ENCODE peak calls at places on chromosomes 6 and 20, in nine cellular contexts. One of them, this sample, is unnamed.

GRCh38 chr6:1263039-1263849 is 48.7 kb upstream of the FOXQ1 start:
- DNase-seq in pancreas: no peak
- DNase-seq in stromal cell of bone marrow: no peak
- DNase-seq in NB4: peak; percentile 56
- DNase-seq in stimulated activated naive B cell treated with anti-CD40 and anti-IgM and Interleukin-4, amounts not matched to agents 10 μg/mL and 1 μg/mL and 100 μg/mL, for 72 hours: no peak
- DNase-seq in right cardiac atrium: no peak
- DNase-seq in kidney epithelial cell: no peak
- DNase-seq in activated CD8-positive, alpha-beta memory T cell treated with anti-CD3 and anti-CD28 coated beads, Interleukin-2, amount 50 U/mL, for 48 hours: no peak
- DNase-seq in NCI-H187: no peak
- DNase-seq in this sample: no peak

GRCh38 chr6:11437824-11438459 is 99.6 kb upstream of the TMEM170B start:
- DNase-seq in pancreas: no peak
- DNase-seq in stimulated activated naive B cell treated with anti-CD40 and anti-IgM and Interleukin-4, amounts not matched to agents 10 μg/mL and 1 μg/mL and 100 μg/mL, for 72 hours: no peak
- DNase-seq in NB4: no peak
- DNase-seq in activated CD8-positive, alpha-beta memory T cell treated with anti-CD3 and anti-CD28 coated beads, Interleukin-2, amount 50 U/mL, for 48 hours: no peak
- DNase-seq in kidney epithelial cell: no peak
- DNase-seq in NCI-H187: no peak
- DNase-seq in right cardiac atrium: no peak
- DNase-seq in stromal cell of bone marrow: no peak
- DNase-seq in this sample: no peak

GRCh38 chr20:4999788-5000187 is 1.5 kb downstream of the SLC23A2 start:
- DNase-seq in stimulated activated naive B cell treated with anti-CD40 and anti-IgM and Interleukin-4, amounts not matched to agents 10 μg/mL and 1 μg/mL and 100 μg/mL, for 72 hours: no peak
- DNase-seq in NB4: no peak
- DNase-seq in pancreas: no peak
- DNase-seq in kidney epithelial cell: no peak
- DNase-seq in stromal cell of bone marrow: no peak
- DNase-seq in activated CD8-positive, alpha-beta memory T cell treated with anti-CD3 and anti-CD28 coated beads, Interleukin-2, amount 50 U/mL, for 48 hours: no peak
- DNase-seq in NCI-H187: peak; percentile 70
- DNase-seq in right cardiac atrium: no peak
- DNase-seq in this sample: no peak

GRCh38 chr6:126539022-126539421 is 199.1 kb downstream of the CENPW start:
- DNase-seq in activated CD8-positive, alpha-beta memory T cell treated with anti-CD3 and anti-CD28 coated beads, Interleukin-2, amount 50 U/mL, for 48 hours: no peak
- DNase-seq in stromal cell of bone marrow: peak; percentile 73
- DNase-seq in kidney epithelial cell: peak; percentile 48
- DNase-seq in NB4: no peak
- DNase-seq in right cardiac atrium: no peak
- DNase-seq in stimulated activated naive B cell treated with anti-CD40 and anti-IgM and Interleukin-4, amounts not matched to agents 10 μg/mL and 1 μg/mL and 100 μg/mL, for 72 hours: no peak
- DNase-seq in pancreas: no peak
- DNase-seq in NCI-H187: no peak
- DNase-seq in this sample: no peak

GRCh38 chr20:41865938-41866337 is 247.8 kb upstream of the CHD6 start:
- DNase-seq in pancreas: no peak
- DNase-seq in kidney epithelial cell: no peak
- DNase-seq in right cardiac atrium: no peak
- DNase-seq in NB4: no peak
- DNase-seq in stimulated activated naive B cell treated with anti-CD40 and anti-IgM and Interleukin-4, amounts not matched to agents 10 μg/mL and 1 μg/mL and 100 μg/mL, for 72 hours: no peak
- DNase-seq in stromal cell of bone marrow: no peak
- DNase-seq in NCI-H187: no peak
- DNase-seq in activated CD8-positive, alpha-beta memory T cell treated with anti-CD3 and anti-CD28 coated beads, Interleukin-2, amount 50 U/mL, for 48 hours: no peak
- DNase-seq in this sample: no peak

GRCh38 chr6:21158873-21159272 is 434.7 kb upstream of the SOX4 start:
- DNase-seq in right cardiac atrium: no peak
- DNase-seq in stromal cell of bone marrow: no peak
- DNase-seq in pancreas: no peak
- DNase-seq in NB4: no peak
- DNase-seq in kidney epithelial cell: no peak
- DNase-seq in stimulated activated naive B cell treated with anti-CD40 and anti-IgM and Interleukin-4, amounts not matched to agents 10 μg/mL and 1 μg/mL and 100 μg/mL, for 72 hours: no peak
- DNase-seq in activated CD8-positive, alpha-beta memory T cell treated with anti-CD3 and anti-CD28 coated beads, Interleukin-2, amount 50 U/mL, for 48 hours: no peak
- DNase-seq in NCI-H187: no peak
- DNase-seq in this sample: no peak

GRCh38 chr20:11195899-11196558 is 522.2 kb upstream of the JAG1 start:
- DNase-seq in NB4: no peak
- DNase-seq in pancreas: no peak
- DNase-seq in right cardiac atrium: no peak
- DNase-seq in kidney epithelial cell: peak; percentile 61
- DNase-seq in activated CD8-positive, alpha-beta memory T cell treated with anti-CD3 and anti-CD28 coated beads, Interleukin-2, amount 50 U/mL, for 48 hours: no peak
- DNase-seq in stromal cell of bone marrow: no peak
- DNase-seq in stimulated activated naive B cell treated with anti-CD40 and anti-IgM and Interleukin-4, amounts not matched to agents 10 μg/mL and 1 μg/mL and 100 μg/mL, for 72 hours: no peak
- DNase-seq in NCI-H187: no peak
- DNase-seq in this sample: no peak

GRCh38 chr20:2879148-2879547 is 5.9 kb downstream of the PTPRA start:
- DNase-seq in stromal cell of bone marrow: peak; percentile 74
- DNase-seq in kidney epithelial cell: peak; percentile 42
- DNase-seq in NB4: no peak
- DNase-seq in NCI-H187: no peak
- DNase-seq in right cardiac atrium: no peak
- DNase-seq in activated CD8-positive, alpha-beta memory T cell treated with anti-CD3 and anti-CD28 coated beads, Interleukin-2, amount 50 U/mL, for 48 hours: no peak
- DNase-seq in stimulated activated naive B cell treated with anti-CD40 and anti-IgM and Interleukin-4, amounts not matched to agents 10 μg/mL and 1 μg/mL and 100 μg/mL, for 72 hours: no peak
- DNase-seq in pancreas: no peak
- DNase-seq in this sample: no peak

GRCh38 chr6:18595774-18596528 is 208.8 kb downstream of the RNF144B start:
- DNase-seq in right cardiac atrium: no peak
- DNase-seq in NCI-H187: no peak
- DNase-seq in pancreas: peak; percentile 21
- DNase-seq in stimulated activated naive B cell treated with anti-CD40 and anti-IgM and Interleukin-4, amounts not matched to agents 10 μg/mL and 1 μg/mL and 100 μg/mL, for 72 hours: peak; percentile 3
- DNase-seq in activated CD8-positive, alpha-beta memory T cell treated with anti-CD3 and anti-CD28 coated beads, Interleukin-2, amount 50 U/mL, for 48 hours: peak; percentile 62
- DNase-seq in NB4: peak; percentile 63
- DNase-seq in kidney epithelial cell: peak; percentile 28
- DNase-seq in stromal cell of bone marrow: peak; percentile 54
- DNase-seq in this sample: peak; percentile 31

GRCh38 chr20:6053776-6054688 is at the start of gene LRRN4:
- DNase-seq in activated CD8-positive, alpha-beta memory T cell treated with anti-CD3 and anti-CD28 coated beads, Interleukin-2, amount 50 U/mL, for 48 hours: no peak
- DNase-seq in NCI-H187: peak; percentile 78
- DNase-seq in right cardiac atrium: no peak
- DNase-seq in NB4: no peak
- DNase-seq in kidney epithelial cell: peak; percentile 94
- DNase-seq in pancreas: no peak
- DNase-seq in stromal cell of bone marrow: no peak
- DNase-seq in stimulated activated naive B cell treated with anti-CD40 and anti-IgM and Interleukin-4, amounts not matched to agents 10 μg/mL and 1 μg/mL and 100 μg/mL, for 72 hours: no peak
- DNase-seq in this sample: no peak

GRCh38 chr20:17966432-17967312 is 1.9 kb downstream of the SNX5 start:
- DNase-seq in pancreas: no peak
- DNase-seq in stimulated activated naive B cell treated with anti-CD40 and anti-IgM and Interleukin-4, amounts not matched to agents 10 μg/mL and 1 μg/mL and 100 μg/mL, for 72 hours: no peak
- DNase-seq in stromal cell of bone marrow: no peak
- DNase-seq in NB4: peak; percentile 76
- DNase-seq in right cardiac atrium: no peak
- DNase-seq in activated CD8-positive, alpha-beta memory T cell treated with anti-CD3 and anti-CD28 coated beads, Interleukin-2, amount 50 U/mL, for 48 hours: no peak
- DNase-seq in kidney epithelial cell: no peak
- DNase-seq in NCI-H187: no peak
- DNase-seq in this sample: no peak

GRCh38 chr6:44739163-44739562 is 351.7 kb downstream of the CDC5L start:
- DNase-seq in pancreas: no peak
- DNase-seq in stimulated activated naive B cell treated with anti-CD40 and anti-IgM and Interleukin-4, amounts not matched to agents 10 μg/mL and 1 μg/mL and 100 μg/mL, for 72 hours: no peak
- DNase-seq in NCI-H187: no peak
- DNase-seq in activated CD8-positive, alpha-beta memory T cell treated with anti-CD3 and anti-CD28 coated beads, Interleukin-2, amount 50 U/mL, for 48 hours: no peak
- DNase-seq in right cardiac atrium: no peak
- DNase-seq in stromal cell of bone marrow: peak; percentile 25
- DNase-seq in kidney epithelial cell: no peak
- DNase-seq in NB4: no peak
- DNase-seq in this sample: no peak

GRCh38 chr6:11785953-11786579 is 7.5 kb upstream of the ADTRP start:
- DNase-seq in pancreas: peak; percentile 51
- DNase-seq in stromal cell of bone marrow: no peak
- DNase-seq in stimulated activated naive B cell treated with anti-CD40 and anti-IgM and Interleukin-4, amounts not matched to agents 10 μg/mL and 1 μg/mL and 100 μg/mL, for 72 hours: peak; percentile 29
- DNase-seq in NB4: no peak
- DNase-seq in kidney epithelial cell: no peak
- DNase-seq in right cardiac atrium: no peak
- DNase-seq in NCI-H187: peak; percentile 23
- DNase-seq in activated CD8-positive, alpha-beta memory T cell treated with anti-CD3 and anti-CD28 coated beads, Interleukin-2, amount 50 U/mL, for 48 hours: no peak
- DNase-seq in this sample: peak; percentile 70

GRCh38 chr20:46303176-46303956 is 4.9 kb downstream of the CDH22 start:
- DNase-seq in pancreas: no peak
- DNase-seq in stromal cell of bone marrow: no peak
- DNase-seq in kidney epithelial cell: no peak
- DNase-seq in stimulated activated naive B cell treated with anti-CD40 and anti-IgM and Interleukin-4, amounts not matched to agents 10 μg/mL and 1 μg/mL and 100 μg/mL, for 72 hours: no peak
- DNase-seq in NCI-H187: no peak
- DNase-seq in right cardiac atrium: peak; percentile 19
- DNase-seq in NB4: no peak
- DNase-seq in activated CD8-positive, alpha-beta memory T cell treated with anti-CD3 and anti-CD28 coated beads, Interleukin-2, amount 50 U/mL, for 48 hours: no peak
- DNase-seq in this sample: no peak

GRCh38 chr6:141808662-141809061 is 324.1 kb upstream of the GJE1 start:
- DNase-seq in NCI-H187: no peak
- DNase-seq in kidney epithelial cell: no peak
- DNase-seq in activated CD8-positive, alpha-beta memory T cell treated with anti-CD3 and anti-CD28 coated beads, Interleukin-2, amount 50 U/mL, for 48 hours: no peak
- DNase-seq in pancreas: no peak
- DNase-seq in stromal cell of bone marrow: no peak
- DNase-seq in NB4: no peak
- DNase-seq in right cardiac atrium: no peak
- DNase-seq in stimulated activated naive B cell treated with anti-CD40 and anti-IgM and Interleukin-4, amounts not matched to agents 10 μg/mL and 1 μg/mL and 100 μg/mL, for 72 hours: no peak
- DNase-seq in this sample: no peak

GRCh38 chr6:32668226-32668747 is 1.8 kb upstream of the HLA-DQB1 start:
- DNase-seq in kidney epithelial cell: no peak
- DNase-seq in stimulated activated naive B cell treated with anti-CD40 and anti-IgM and Interleukin-4, amounts not matched to agents 10 μg/mL and 1 μg/mL and 100 μg/mL, for 72 hours: peak; percentile 79
- DNase-seq in NB4: no peak
- DNase-seq in stromal cell of bone marrow: peak; percentile 16
- DNase-seq in activated CD8-positive, alpha-beta memory T cell treated with anti-CD3 and anti-CD28 coated beads, Interleukin-2, amount 50 U/mL, for 48 hours: no peak
- DNase-seq in NCI-H187: no peak
- DNase-seq in pancreas: peak; percentile 63
- DNase-seq in right cardiac atrium: peak; percentile 54
- DNase-seq in this sample: no peak

GRCh38 chr20:53346266-53346665 is 247.4 kb downstream of the ZNF217 start:
- DNase-seq in NB4: no peak
- DNase-seq in activated CD8-positive, alpha-beta memory T cell treated with anti-CD3 and anti-CD28 coated beads, Interleukin-2, amount 50 U/mL, for 48 hours: no peak
- DNase-seq in kidney epithelial cell: no peak
- DNase-seq in right cardiac atrium: no peak
- DNase-seq in stimulated activated naive B cell treated with anti-CD40 and anti-IgM and Interleukin-4, amounts not matched to agents 10 μg/mL and 1 μg/mL and 100 μg/mL, for 72 hours: no peak
- DNase-seq in stromal cell of bone marrow: no peak
- DNase-seq in pancreas: no peak
- DNase-seq in NCI-H187: no peak
- DNase-seq in this sample: no peak

GRCh38 chr6:33620158-33620583 is 951 bp upstream of the ITPR3 start:
- DNase-seq in kidney epithelial cell: no peak
- DNase-seq in pancreas: no peak
- DNase-seq in right cardiac atrium: peak; percentile 74
- DNase-seq in activated CD8-positive, alpha-beta memory T cell treated with anti-CD3 and anti-CD28 coated beads, Interleukin-2, amount 50 U/mL, for 48 hours: peak; percentile 69
- DNase-seq in NB4: peak; percentile 84
- DNase-seq in stromal cell of bone marrow: no peak
- DNase-seq in stimulated activated naive B cell treated with anti-CD40 and anti-IgM and Interleukin-4, amounts not matched to agents 10 μg/mL and 1 μg/mL and 100 μg/mL, for 72 hours: no peak
- DNase-seq in NCI-H187: no peak
- DNase-seq in this sample: no peak

GRCh38 chr6:14435291-14435690 is 317.7 kb downstream of the CD83 start:
- DNase-seq in activated CD8-positive, alpha-beta memory T cell treated with anti-CD3 and anti-CD28 coated beads, Interleukin-2, amount 50 U/mL, for 48 hours: no peak
- DNase-seq in pancreas: no peak
- DNase-seq in stimulated activated naive B cell treated with anti-CD40 and anti-IgM and Interleukin-4, amounts not matched to agents 10 μg/mL and 1 μg/mL and 100 μg/mL, for 72 hours: no peak
- DNase-seq in stromal cell of bone marrow: no peak
- DNase-seq in NB4: no peak
- DNase-seq in NCI-H187: no peak
- DNase-seq in right cardiac atrium: no peak
- DNase-seq in kidney epithelial cell: no peak
- DNase-seq in this sample: no peak

GRCh38 chr6:25389501-25389900 is 110.3 kb downstream of the CARMIL1 start:
- DNase-seq in activated CD8-positive, alpha-beta memory T cell treated with anti-CD3 and anti-CD28 coated beads, Interleukin-2, amount 50 U/mL, for 48 hours: no peak
- DNase-seq in NCI-H187: no peak
- DNase-seq in kidney epithelial cell: peak; percentile 34
- DNase-seq in pancreas: no peak
- DNase-seq in right cardiac atrium: no peak
- DNase-seq in stromal cell of bone marrow: peak; percentile 85
- DNase-seq in NB4: no peak
- DNase-seq in stimulated activated naive B cell treated with anti-CD40 and anti-IgM and Interleukin-4, amounts not matched to agents 10 μg/mL and 1 μg/mL and 100 μg/mL, for 72 hours: no peak
- DNase-seq in this sample: no peak

GRCh38 chr20:20743511-20744169 is 31.2 kb upstream of the RALGAPA2 start:
- DNase-seq in NB4: peak; percentile 93
- DNase-seq in right cardiac atrium: peak; percentile 93
- DNase-seq in activated CD8-positive, alpha-beta memory T cell treated with anti-CD3 and anti-CD28 coated beads, Interleukin-2, amount 50 U/mL, for 48 hours: no peak
- DNase-seq in NCI-H187: no peak
- DNase-seq in pancreas: peak; percentile 20
- DNase-seq in kidney epithelial cell: no peak
- DNase-seq in stimulated activated naive B cell treated with anti-CD40 and anti-IgM and Interleukin-4, amounts not matched to agents 10 μg/mL and 1 μg/mL and 100 μg/mL, for 72 hours: peak; percentile 4
- DNase-seq in stromal cell of bone marrow: no peak
- DNase-seq in this sample: no peak

GRCh38 chr6:169416249-169416648 is 162.6 kb upstream of the THBS2 start:
- DNase-seq in activated CD8-positive, alpha-beta memory T cell treated with anti-CD3 and anti-CD28 coated beads, Interleukin-2, amount 50 U/mL, for 48 hours: no peak
- DNase-seq in right cardiac atrium: no peak
- DNase-seq in NCI-H187: no peak
- DNase-seq in stromal cell of bone marrow: no peak
- DNase-seq in NB4: no peak
- DNase-seq in stimulated activated naive B cell treated with anti-CD40 and anti-IgM and Interleukin-4, amounts not matched to agents 10 μg/mL and 1 μg/mL and 100 μg/mL, for 72 hours: no peak
- DNase-seq in pancreas: no peak
- DNase-seq in kidney epithelial cell: no peak
- DNase-seq in this sample: no peak

GRCh38 chr6:87731818-87732661 is 30.0 kb upstream of the AKIRIN2 start:
- DNase-seq in right cardiac atrium: peak; percentile 93
- DNase-seq in NCI-H187: peak; percentile 49
- DNase-seq in activated CD8-positive, alpha-beta memory T cell treated with anti-CD3 and anti-CD28 coated beads, Interleukin-2, amount 50 U/mL, for 48 hours: no peak
- DNase-seq in kidney epithelial cell: peak; percentile 77
- DNase-seq in NB4: peak; percentile 94
- DNase-seq in pancreas: peak; percentile 85
- DNase-seq in stimulated activated naive B cell treated with anti-CD40 and anti-IgM and Interleukin-4, amounts not matched to agents 10 μg/mL and 1 μg/mL and 100 μg/mL, for 72 hours: no peak
- DNase-seq in stromal cell of bone marrow: peak; percentile 83
- DNase-seq in this sample: peak; percentile 54

GRCh38 chr6:3796396-3796795 is 44.9 kb upstream of the PXDC1 start:
- DNase-seq in right cardiac atrium: no peak
- DNase-seq in stimulated activated naive B cell treated with anti-CD40 and anti-IgM and Interleukin-4, amounts not matched to agents 10 μg/mL and 1 μg/mL and 100 μg/mL, for 72 hours: no peak
- DNase-seq in pancreas: no peak
- DNase-seq in stromal cell of bone marrow: no peak
- DNase-seq in NB4: no peak
- DNase-seq in NCI-H187: no peak
- DNase-seq in kidney epithelial cell: no peak
- DNase-seq in activated CD8-positive, alpha-beta memory T cell treated with anti-CD3 and anti-CD28 coated beads, Interleukin-2, amount 50 U/mL, for 48 hours: no peak
- DNase-seq in this sample: no peak